ENCODE peak calls at places on chromosome 4, in four cellular contexts. One of them, this sample, is unnamed.
A peak's percentile ranks its signal among the peaks of the same experiment; 100 is the strongest.

GRCh38 chr4:48602222-48602621 is 112.2 kb downstream of the ZAR1 start:
- DNase-seq in A549: no peak
- DNase-seq in K562: no peak
- DNase-seq in GM12878: no peak
- DNase-seq in this sample: no peak

GRCh38 chr4:151930372-151930771 is 169.6 kb upstream of the GATB start:
- DNase-seq in GM12878: no peak
- DNase-seq in A549: no peak
- DNase-seq in K562: no peak
- DNase-seq in this sample: no peak

GRCh38 chr4:169115144-169115896 is 105.3 kb upstream of the CBR4 start:
- DNase-seq in A549: no peak
- DNase-seq in GM12878: no peak
- DNase-seq in K562: no peak
- DNase-seq in this sample: no peak

GRCh38 chr4:148065069-148065468 is 333.2 kb downstream of the ARHGAP10 start:
- DNase-seq in GM12878: no peak
- DNase-seq in K562: no peak
- DNase-seq in A549: no peak
- DNase-seq in this sample: no peak

GRCh38 chr4:1731180-1731579 is 9.9 kb downstream of the TACC3 start:
- DNase-seq in A549: no peak
- DNase-seq in GM12878: no peak
- DNase-seq in K562: no peak
- DNase-seq in this sample: no peak

GRCh38 chr4:140673729-140674128 is 82.5 kb downstream of the TBC1D9 start:
- DNase-seq in GM12878: no peak
- DNase-seq in K562: no peak
- DNase-seq in A549: no peak
- DNase-seq in this sample: no peak

GRCh38 chr4:142110136-142110535 is 473.8 kb downstream of the IL15 start:
- DNase-seq in A549: no peak
- DNase-seq in K562: no peak
- DNase-seq in GM12878: no peak
- DNase-seq in this sample: no peak

GRCh38 chr4:121358473-121358872 is 22.3 kb downstream of the QRFPR start:
- DNase-seq in GM12878: no peak
- DNase-seq in A549: no peak
- DNase-seq in K562: no peak
- DNase-seq in this sample: no peak

GRCh38 chr4:140363051-140363450 is 10.4 kb upstream of the SCOC start:
- DNase-seq in A549: no peak
- DNase-seq in GM12878: no peak
- DNase-seq in K562: no peak
- DNase-seq in this sample: peak; percentile 78

GRCh38 chr4:80592950-80593349 is 257.4 kb downstream of the CFAP299 start:
- DNase-seq in A549: no peak
- DNase-seq in GM12878: no peak
- DNase-seq in K562: no peak
- DNase-seq in this sample: no peak

GRCh38 chr4:81565137-81565870 is 93.6 kb upstream of the RASGEF1B start:
- DNase-seq in GM12878: no peak
- DNase-seq in K562: no peak
- DNase-seq in A549: no peak
- DNase-seq in this sample: no peak

GRCh38 chr4:177005801-177006230 is 213.1 kb upstream of the VEGFC start:
- DNase-seq in A549: no peak
- DNase-seq in K562: no peak
- DNase-seq in GM12878: no peak
- DNase-seq in this sample: no peak

GRCh38 chr4:11423465-11423864 is 5.2 kb downstream of the HS3ST1 start:
- DNase-seq in GM12878: no peak
- DNase-seq in A549: no peak
- DNase-seq in K562: no peak
- DNase-seq in this sample: no peak

GRCh38 chr4:86924805-86925204 is 10.0 kb upstream of the AFF1 start:
- DNase-seq in K562: no peak
- DNase-seq in GM12878: no peak
- DNase-seq in A549: no peak
- DNase-seq in this sample: peak; percentile 31

GRCh38 chr4:87461281-87461700 is 38.9 kb downstream of the NUDT9 start:
- DNase-seq in K562: no peak
- DNase-seq in GM12878: no peak
- DNase-seq in A549: no peak
- DNase-seq in this sample: no peak

GRCh38 chr4:182022899-182023298 is 220.3 kb upstream of the TENM3 start:
- DNase-seq in K562: no peak
- DNase-seq in A549: no peak
- DNase-seq in GM12878: no peak
- DNase-seq in this sample: no peak

GRCh38 chr4:185211035-185211434 is 1.6 kb downstream of the SNX25 start:
- DNase-seq in GM12878: no peak
- DNase-seq in K562: no peak
- DNase-seq in A549: no peak
- DNase-seq in this sample: no peak

GRCh38 chr4:20422398-20422797 is 170.7 kb downstream of the SLIT2 start:
- DNase-seq in GM12878: no peak
- DNase-seq in A549: no peak
- DNase-seq in K562: peak; percentile 32
- DNase-seq in this sample: peak; percentile 25

GRCh38 chr4:137901114-137901513 is 341.0 kb downstream of the SLC7A11 start:
- DNase-seq in K562: no peak
- DNase-seq in A549: no peak
- DNase-seq in GM12878: no peak
- DNase-seq in this sample: no peak

GRCh38 chr4:53967971-53968370 is 96.4 kb downstream of the CHIC2 start:
- DNase-seq in GM12878: no peak
- DNase-seq in A549: no peak
- DNase-seq in K562: no peak
- DNase-seq in this sample: no peak

GRCh38 chr4:101020956-101021355 is 326.4 kb downstream of the PPP3CA start:
- DNase-seq in A549: no peak
- DNase-seq in K562: no peak
- DNase-seq in GM12878: peak; percentile 53
- DNase-seq in this sample: no peak

GRCh38 chr4:71187399-71188196 is 151.2 kb upstream of the SLC4A4 start:
- DNase-seq in A549: peak; percentile 23
- DNase-seq in GM12878: no peak
- DNase-seq in K562: no peak
- DNase-seq in this sample: no peak

GRCh38 chr4:40300371-40301162 is 34.6 kb upstream of the CHRNA9 start:
- DNase-seq in K562: no peak
- DNase-seq in GM12878: no peak
- DNase-seq in A549: no peak
- DNase-seq in this sample: no peak

GRCh38 chr4:155639674-155640529 is 26.7 kb upstream of the GUCY1A1 start:
- DNase-seq in A549: no peak
- DNase-seq in K562: no peak
- DNase-seq in GM12878: peak; percentile 45
- DNase-seq in this sample: no peak

GRCh38 chr4:18756661-18757060 is 735.1 kb upstream of the LCORL start:
- DNase-seq in GM12878: no peak
- DNase-seq in K562: no peak
- DNase-seq in A549: no peak
- DNase-seq in this sample: no peak

GRCh38 chr4:24235609-24236008 is 345.8 kb upstream of the PPARGC1A start:
- DNase-seq in K562: no peak
- DNase-seq in GM12878: no peak
- DNase-seq in A549: no peak
- DNase-seq in this sample: no peak

GRCh38 chr4:133638702-133639101 is 489.6 kb downstream of the PCDH10 start:
- DNase-seq in K562: no peak
- DNase-seq in A549: no peak
- DNase-seq in GM12878: no peak
- DNase-seq in this sample: no peak

DNA sequence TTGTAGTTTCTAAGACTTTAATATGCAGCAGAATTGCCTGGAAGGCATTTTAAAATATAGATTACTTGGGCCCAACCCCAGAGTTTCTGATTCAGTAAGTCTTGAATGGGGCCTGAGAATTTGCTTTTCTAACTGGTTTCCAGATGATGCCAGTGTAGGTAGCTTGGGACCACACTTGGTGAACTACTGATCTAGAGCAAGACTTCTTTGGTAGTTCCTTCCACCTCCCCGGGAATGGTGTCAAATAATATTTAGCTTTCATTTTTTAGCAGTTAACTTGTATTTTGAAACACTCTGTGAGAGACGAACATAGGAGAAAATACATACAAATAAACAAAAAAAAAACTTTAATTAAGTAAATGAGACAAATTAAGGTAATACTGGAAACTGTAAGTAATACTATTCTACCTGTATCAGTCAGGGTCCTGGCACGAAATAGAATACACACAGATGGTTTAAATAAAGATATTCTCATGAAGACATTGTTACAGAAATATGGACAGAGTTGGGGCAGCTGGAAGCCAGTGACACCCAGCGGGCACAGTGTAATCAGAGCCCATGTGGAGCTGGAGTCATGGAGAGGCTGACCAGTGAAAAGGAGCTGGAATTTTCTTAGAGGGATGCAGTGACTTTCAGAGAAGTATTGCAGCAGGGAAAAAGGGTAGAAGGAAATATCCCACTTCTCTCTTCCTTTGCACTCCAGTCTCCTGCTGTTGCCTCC is 905.7 kb downstream of the CCSER1 start:
- DNase-seq in K562: no peak
- DNase-seq in GM12878: no peak
- DNase-seq in A549: no peak
- DNase-seq in this sample: no peak
- TF ChIP-seq POLR2AphosphoS2 in K562: no peak
- TF ChIP-seq POLR2AphosphoS2 in GM12878: no peak
- TF ChIP-seq POLR2AphosphoS2 in A549: no peak
- TF ChIP-seq POLR2AphosphoS2 in this sample: no peak

GRCh38 chr4:173537628-173538147 is 7.7 kb upstream of the HAND2 start:
- DNase-seq in GM12878: no peak
- DNase-seq in K562: no peak
- DNase-seq in A549: no peak
- DNase-seq in this sample: no peak

GRCh38 chr4:173535932-173536331 is 5.9 kb upstream of the HAND2 start:
- DNase-seq in GM12878: no peak
- DNase-seq in A549: no peak
- DNase-seq in K562: no peak
- DNase-seq in this sample: no peak

GRCh38 chr4:173538148-173538902 is 8.3 kb upstream of the HAND2 start:
- DNase-seq in K562: no peak
- DNase-seq in GM12878: no peak
- DNase-seq in A549: no peak
- DNase-seq in this sample: no peak

GRCh38 chr4:173535165-173535737 is 5.2 kb upstream of the HAND2 start:
- DNase-seq in GM12878: no peak
- DNase-seq in A549: no peak
- DNase-seq in K562: no peak
- DNase-seq in this sample: no peak

GRCh38 chr4:173536808-173537429 is 6.9 kb upstream of the HAND2 start:
- DNase-seq in K562: no peak
- DNase-seq in GM12878: no peak
- DNase-seq in A549: no peak
- DNase-seq in this sample: peak; percentile 7
- TF ChIP-seq POLR2AphosphoS2 in K562: no peak
- TF ChIP-seq POLR2AphosphoS2 in GM12878: no peak
- TF ChIP-seq POLR2AphosphoS2 in A549: no peak
- TF ChIP-seq POLR2AphosphoS2 in this sample: no peak

GRCh38 chr4:125739760-125740159 is 425.0 kb downstream of the FAT4 start:
- DNase-seq in K562: no peak
- DNase-seq in GM12878: no peak
- DNase-seq in A549: no peak
- DNase-seq in this sample: no peak
- TF ChIP-seq POLR2AphosphoS2 in K562: no peak
- TF ChIP-seq POLR2AphosphoS2 in GM12878: no peak
- TF ChIP-seq POLR2AphosphoS2 in A549: no peak
- TF ChIP-seq POLR2AphosphoS2 in this sample: no peak

GRCh38 chr4:108754327-108754726 is 8.5 kb downstream of the ETNPPL start:
- DNase-seq in K562: no peak
- DNase-seq in GM12878: no peak
- DNase-seq in A549: no peak
- DNase-seq in this sample: no peak

GRCh38 chr4:108744307-108744706 is 18.5 kb downstream of the ETNPPL start:
- DNase-seq in GM12878: no peak
- DNase-seq in K562: no peak
- DNase-seq in A549: no peak
- DNase-seq in this sample: peak; percentile 41

GRCh38 chr4:108751321-108751720 is 11.5 kb downstream of the ETNPPL start:
- DNase-seq in GM12878: no peak
- DNase-seq in A549: no peak
- DNase-seq in K562: no peak
- DNase-seq in this sample: no peak

DNA sequence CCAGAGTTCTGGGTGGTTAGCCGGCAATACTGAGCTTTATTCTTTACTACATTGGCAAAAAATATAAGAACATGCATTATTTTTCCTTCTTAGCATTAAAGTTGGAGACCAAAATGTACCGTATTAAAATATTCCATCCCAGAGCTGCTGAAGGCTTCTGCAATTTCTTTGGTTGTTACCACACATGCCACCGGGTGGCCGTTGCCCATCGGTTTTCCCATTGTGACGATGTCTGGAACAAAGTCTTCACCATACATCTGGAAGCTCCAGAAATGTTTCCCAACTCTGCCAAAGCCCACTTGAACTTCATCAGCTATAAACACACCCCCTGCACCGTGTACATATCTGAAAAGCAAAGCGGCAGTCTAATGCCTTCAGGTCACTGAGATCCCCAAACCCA is 13.7 kb downstream of the ETNPPL start:
- DNase-seq in GM12878: no peak
- DNase-seq in K562: no peak
- DNase-seq in A549: no peak
- DNase-seq in this sample: no peak
- TF ChIP-seq POLR2AphosphoS2 in GM12878: no peak
- TF ChIP-seq POLR2AphosphoS2 in K562: no peak
- TF ChIP-seq POLR2AphosphoS2 in A549: no peak
- TF ChIP-seq POLR2AphosphoS2 in this sample: no peak

DNA sequence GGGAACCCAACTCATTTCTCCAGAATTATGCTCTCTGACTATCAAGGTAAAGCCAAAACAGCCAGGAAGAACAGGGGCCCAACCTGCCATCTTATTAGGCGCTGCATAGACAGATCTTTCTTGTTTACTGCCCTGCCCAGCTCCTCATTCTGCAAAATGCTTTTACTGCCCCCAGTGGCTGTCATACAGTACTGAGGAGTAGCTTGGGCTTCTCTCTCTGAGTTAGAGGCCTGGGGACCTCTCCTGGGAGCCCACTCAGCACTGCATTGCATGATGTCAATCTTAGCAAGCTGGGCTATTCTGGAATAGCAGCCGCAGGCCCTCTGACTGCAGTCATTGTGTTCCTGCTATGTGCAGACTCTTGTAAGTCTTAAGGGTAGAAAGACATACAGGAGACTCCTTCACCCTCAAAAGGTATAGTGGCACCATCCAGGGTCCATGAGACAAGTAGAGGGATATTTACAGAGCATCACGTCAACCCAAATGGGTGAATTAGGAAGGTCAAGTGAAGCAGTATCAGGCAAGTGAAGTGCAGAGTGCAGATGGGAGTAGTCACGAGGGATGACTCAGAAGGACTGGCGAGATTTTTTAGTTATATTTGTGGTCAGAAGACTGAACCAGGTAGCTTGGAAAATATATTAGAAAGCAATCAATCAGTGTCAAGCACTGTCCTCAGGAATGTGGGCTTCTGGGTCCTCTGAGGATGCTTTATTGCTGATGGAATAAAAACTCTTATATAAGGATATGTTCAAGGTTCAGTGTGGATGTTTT is 294.1 kb upstream of the SFRP2 start:
- DNase-seq in A549: no peak
- DNase-seq in GM12878: no peak
- DNase-seq in K562: peak; percentile 15
- DNase-seq in this sample: no peak
- TF ChIP-seq POLR2AphosphoS2 in A549: no peak
- TF ChIP-seq POLR2AphosphoS2 in GM12878: no peak
- TF ChIP-seq POLR2AphosphoS2 in K562: no peak
- TF ChIP-seq POLR2AphosphoS2 in this sample: no peak

This sample was measured in HepG2.